ENCODE peak calls at places on chromosomes 4 and X, in nine cellular contexts. U is pancreas, G is heart right ventricle, K is NCI-H510A, L is GM10248, N is SK-N-SH, E is osteocyte, A is NB4, X is fibroblast of lung. P is an unnamed sample.

GRCh38 chr4:52368895-52369294 is 290.2 kb downstream of the USP46 start:
- DNase-seq in U (no peak), X (no peak), A (no peak), E (no peak), N (no peak), G (no peak), L (no peak), K (no peak), P (no peak)

GRCh38 chr4:141730805-141731204 is 94.4 kb downstream of the IL15 start:
- DNase-seq in X (no peak), G (no peak), K (no peak), U (no peak), A (no peak), L (no peak), N (no peak), E (no peak), P (no peak)

GRCh38 chr4:38237139-38237538 is 276.9 kb downstream of the PTTG2 start:
- DNase-seq in E (no peak), A (peak), X (peak), G (no peak), U (no peak), L (no peak), K (no peak), N (no peak), P (no peak)

GRCh38 chr4:65918217-65918616 is 247.9 kb upstream of the EPHA5 start:
- DNase-seq in U (no peak), G (no peak), A (no peak), N (no peak), X (no peak), L (no peak), E (no peak), K (no peak), P (no peak)

GRCh38 chr4:169899295-169899694 is 126.9 kb downstream of the MFAP3L start:
- DNase-seq in E (no peak), G (no peak), N (no peak), X (no peak), L (no peak), A (no peak), K (no peak), U (no peak), P (peak)

GRCh38 chr4:23999714-24000113 is 109.9 kb upstream of the PPARGC1A start:
- DNase-seq in N (no peak), A (no peak), X (peak), G (no peak), U (no peak), L (no peak), K (no peak), E (no peak), P (no peak)

GRCh38 chr4:104394409-104394813 is 100.3 kb downstream of the CXXC4 start:
- DNase-seq in L (no peak), K (no peak), E (no peak), N (peak), U (no peak), X (no peak), A (no peak), G (no peak), P (no peak)

GRCh38 chr4:3303445-3303824 is 10.6 kb downstream of the RGS12 start:
- DNase-seq in E (no peak), A (peak), U (no peak), N (no peak), L (no peak), K (no peak), G (no peak), X (no peak), P (no peak)

GRCh38 chr4:91325495-91325894 is 978.3 kb upstream of the GRID2 start:
- DNase-seq in E (no peak), A (no peak), L (no peak), N (peak), G (no peak), U (peak), K (no peak), X (peak), P (peak)

GRCh38 chr4:101347557-101348366 is 436 bp upstream of the PPP3CA start:
- DNase-seq in G (peak), L (peak), K (peak), X (peak), U (peak), N (peak), E (peak), A (peak), P (peak)

GRCh38 chr4:122777846-122778501 is 45.5 kb downstream of the BBS12 start:
- DNase-seq in E (no peak), G (no peak), N (no peak), L (no peak), K (no peak), A (no peak), U (no peak), X (peak), P (no peak)

GRCh38 chr4:170106899-170107298 is 17.1 kb upstream of the AADAT start:
- DNase-seq in A (no peak), U (no peak), K (no peak), X (no peak), N (no peak), L (no peak), E (no peak), G (no peak), P (no peak)

GRCh38 chr4:146371812-146372211 is 149.9 kb downstream of the SLC10A7 start:
- DNase-seq in L (no peak), U (no peak), K (no peak), N (no peak), G (no peak), X (no peak), E (no peak), A (no peak), P (no peak)

GRCh38 chr4:150308824-150309472 is 230.7 kb downstream of the DCLK2 start:
- DNase-seq in E (no peak), X (peak), G (no peak), K (no peak), U (no peak), A (no peak), N (no peak), L (no peak), P (no peak)

GRCh38 chrX:55028040-55028439 is 2.7 kb downstream of the ALAS2 start:
- DNase-seq in A (no peak), N (no peak), U (no peak), K (no peak), G (no peak), X (no peak), E (no peak), L (no peak), P (no peak)

GRCh38 chr4:118173956-118174355 is 139.7 kb downstream of the NDST3 start:
- DNase-seq in X (peak), L (no peak), E (no peak), N (no peak), G (no peak), U (no peak), K (no peak), A (peak), P (no peak)

GRCh38 chrX:104137496-104137895 is 19.3 kb downstream of the SLC25A53 start:
- DNase-seq in X (peak), G (no peak), L (no peak), A (peak), U (no peak), K (no peak), E (no peak), N (no peak), P (no peak)

GRCh38 chrX:34874763-34875162 is 67.8 kb upstream of the FAM47B start:
- DNase-seq in G (no peak), U (no peak), E (no peak), A (no peak), K (no peak), X (no peak), L (no peak), N (no peak), P (no peak)

P was measured in retinal pigment epithelial cell.